ENCODE peak calls at places on chromosomes 5 and 9, in eight cellular contexts. U is substantia nigra; N is stimulated activated CD8-positive, alpha-beta memory T cell treated with anti-CD3 and anti-CD28 coated beads, Interleukin-4, amount 100 ng/mL, for 48 hours; F is bronchial epithelial cell; Q is omental fat pad; T is COR-L47; K is HT-29; P is GM03348. B is an unnamed sample.

GRCh38 chr5:62312036-62312435 is 6.0 kb downstream of the KIF2A start:
- DNase-seq in U (no peak), N (no peak), F (peak), Q (no peak), T (no peak), K (no peak), P (no peak), B (no peak)

GRCh38 chr5:133232011-133232410 is 180.2 kb downstream of the HSPA4 start:
- DNase-seq in U (no peak), N (no peak), F (peak), Q (no peak), T (no peak), K (peak), P (no peak), B (no peak)

GRCh38 chr5:438481-438981 is 4.4 kb upstream of the EXOC3 start:
- DNase-seq in U (no peak), N (no peak), F (no peak), Q (no peak), T (no peak), K (no peak), P (no peak), B (no peak)

GRCh38 chr9:94639045-94639995 is at the start of gene FBP1:
- DNase-seq in U (no peak), N (peak), F (no peak), Q (peak), T (no peak), K (peak), P (peak), B (peak)

GRCh38 chr5:163433271-163433670 is 4.1 kb upstream of the CCNG1 start:
- DNase-seq in U (no peak), N (no peak), F (no peak), Q (no peak), T (no peak), K (no peak), P (no peak), B (no peak)

GRCh38 chr5:90386099-90386710 is 23.4 kb downstream of the CETN3 start:
- DNase-seq in U (no peak), N (no peak), F (peak), Q (no peak), T (peak), K (peak), P (peak), B (no peak)

GRCh38 chr9:20570756-20571155 is 51.5 kb downstream of the MLLT3 start:
- DNase-seq in U (no peak), N (no peak), F (peak), Q (no peak), T (no peak), K (peak), P (peak), B (no peak)

GRCh38 chr9:9949948-9950347 is 662.9 kb downstream of the PTPRD start:
- DNase-seq in U (no peak), N (no peak), F (no peak), Q (no peak), T (no peak), K (no peak), P (no peak), B (no peak)

GRCh38 chr5:119928974-119929373 is 299.6 kb downstream of the FAM170A start:
- DNase-seq in U (no peak), N (no peak), F (no peak), Q (no peak), T (no peak), K (no peak), P (no peak), B (no peak)

GRCh38 chr5:148437249-148437648 is 53.5 kb downstream of the FBXO38 start:
- DNase-seq in U (no peak), N (no peak), F (no peak), Q (no peak), T (no peak), K (no peak), P (no peak), B (no peak)

GRCh38 chr5:141521244-141521781 is 32.4 kb downstream of the PCDHGC5 start:
- DNase-seq in U (no peak), N (no peak), F (peak), Q (no peak), T (no peak), K (peak), P (peak), B (no peak)

GRCh38 chr9:31799953-31800609 is 584.4 kb upstream of the ACO1 start:
- DNase-seq in U (no peak), N (no peak), F (peak), Q (no peak), T (peak), K (peak), P (no peak), B (no peak)

GRCh38 chr5:83972909-83973308 is 252.3 kb upstream of the HAPLN1 start:
- DNase-seq in U (no peak), N (no peak), F (no peak), Q (no peak), T (no peak), K (no peak), P (no peak), B (no peak)

GRCh38 chr5:140261403-140262171 is 41.3 kb downstream of the PFDN1 start:
- DNase-seq in U (no peak), N (no peak), F (peak), Q (peak), T (peak), K (peak), P (peak), B (no peak)

GRCh38 chr9:37301369-37302172 is 120.9 kb upstream of the GRHPR start:
- DNase-seq in U (no peak), N (no peak), F (no peak), Q (no peak), T (no peak), K (no peak), P (no peak), B (no peak)

GRCh38 chr5:53063791-53064190 is 45.8 kb downstream of the MOCS2 start:
- DNase-seq in U (no peak), N (no peak), F (no peak), Q (no peak), T (no peak), K (no peak), P (no peak), B (no peak)

GRCh38 chr9:20941177-20941690 is 90.2 kb downstream of the HACD4 start:
- DNase-seq in U (no peak), N (peak), F (peak), Q (no peak), T (peak), K (peak), P (peak), B (peak)

GRCh38 chr5:112210430-112211005 is 208.6 kb downstream of the EPB41L4A start:
- DNase-seq in U (no peak), N (no peak), F (peak), Q (no peak), T (peak), K (peak), P (peak), B (no peak)

GRCh38 chr9:136239963-136240330 is 5.7 kb downstream of the QSOX2 start:
- DNase-seq in U (no peak), N (no peak), F (no peak), Q (no peak), T (no peak), K (no peak), P (no peak), B (no peak)

GRCh38 chr5:61277190-61277589 is 54.9 kb upstream of the ZSWIM6 start:
- DNase-seq in U (no peak), N (no peak), F (no peak), Q (no peak), T (no peak), K (no peak), P (peak), B (no peak)

GRCh38 chr9:96612105-96612965 is 7.3 kb downstream of the CDC14B start:
- DNase-seq in U (peak), N (no peak), F (peak), Q (no peak), T (peak), K (peak), P (peak), B (no peak)

GRCh38 chr5:65967288-65968066 is 41.1 kb downstream of the ERBIN start:
- DNase-seq in U (no peak), N (no peak), F (peak), Q (no peak), T (no peak), K (no peak), P (no peak), B (no peak)

GRCh38 chr5:123810253-123810652 is 298.3 kb downstream of the CSNK1G3 start:
- DNase-seq in U (no peak), N (no peak), F (no peak), Q (no peak), T (peak), K (peak), P (no peak), B (no peak)

B was measured in activated T-helper 1 cell treated with anti-CD3 and anti-CD28 coated beads, Interleukin-12 subunit alpha, Interleukin-12 subunit beta, Interleukin-2, Interleukin-4 antibody, amounts not matched to agents 30 ng/mL and 10 ng/mL and 1 ng/mL, durations not matched to agents 14 hours and 24 hours and 36 hours.